ENCODE peak calls at places on chromosomes 4 and X, in six cellular contexts. One of them, this sample, is unnamed.

GRCh38 chr4:153771058-153771457 is 11.2 kb upstream of the RNF175 start:
- DNase-seq in pancreas: no peak
- DNase-seq in GM10248: no peak
- DNase-seq in upper lobe of left lung: no peak
- DNase-seq in lower lobe of right lung: no peak
- DNase-seq in Jurkat, Clone E6-1: no peak
- DNase-seq in this sample: no peak

GRCh38 chrX:70134116-70134477 is 850 bp downstream of the IGBP1 start:
- DNase-seq in pancreas: no peak
- DNase-seq in GM10248: no peak
- DNase-seq in upper lobe of left lung: no peak
- DNase-seq in lower lobe of right lung: no peak
- DNase-seq in Jurkat, Clone E6-1: peak
- DNase-seq in this sample: peak

GRCh38 chrX:13007519-13008188 is 32.7 kb downstream of the TMSB4X start:
- DNase-seq in pancreas: no peak
- DNase-seq in GM10248: no peak
- DNase-seq in upper lobe of left lung: no peak
- DNase-seq in lower lobe of right lung: no peak
- DNase-seq in Jurkat, Clone E6-1: no peak
- DNase-seq in this sample: no peak

GRCh38 chrX:22060451-22060940 is 28.4 kb downstream of the PHEX start:
- DNase-seq in pancreas: no peak
- DNase-seq in GM10248: peak
- DNase-seq in upper lobe of left lung: no peak
- DNase-seq in lower lobe of right lung: no peak
- DNase-seq in Jurkat, Clone E6-1: no peak
- DNase-seq in this sample: no peak

GRCh38 chr4:24578364-24578763 is 6.0 kb downstream of the DHX15 start:
- DNase-seq in pancreas: no peak
- DNase-seq in GM10248: no peak
- DNase-seq in upper lobe of left lung: no peak
- DNase-seq in lower lobe of right lung: no peak
- DNase-seq in Jurkat, Clone E6-1: no peak
- DNase-seq in this sample: no peak

GRCh38 chrX:154006965-154007364 is 12.7 kb downstream of the IRAK1 start:
- DNase-seq in pancreas: no peak
- DNase-seq in GM10248: no peak
- DNase-seq in upper lobe of left lung: no peak
- DNase-seq in lower lobe of right lung: no peak
- DNase-seq in Jurkat, Clone E6-1: no peak
- DNase-seq in this sample: no peak

GRCh38 chr4:149223659-149224058 is 592.0 kb downstream of the IQCM start:
- DNase-seq in pancreas: no peak
- DNase-seq in GM10248: no peak
- DNase-seq in upper lobe of left lung: no peak
- DNase-seq in lower lobe of right lung: no peak
- DNase-seq in Jurkat, Clone E6-1: no peak
- DNase-seq in this sample: no peak

GRCh38 chr4:110164251-110164650 is 34.2 kb downstream of the ELOVL6 start:
- DNase-seq in pancreas: no peak
- DNase-seq in GM10248: no peak
- DNase-seq in upper lobe of left lung: no peak
- DNase-seq in lower lobe of right lung: no peak
- DNase-seq in Jurkat, Clone E6-1: no peak
- DNase-seq in this sample: no peak

GRCh38 chr4:182297659-182298058 is 54.5 kb downstream of the TENM3 start:
- DNase-seq in pancreas: no peak
- DNase-seq in GM10248: no peak
- DNase-seq in upper lobe of left lung: no peak
- DNase-seq in lower lobe of right lung: no peak
- DNase-seq in Jurkat, Clone E6-1: no peak
- DNase-seq in this sample: no peak

GRCh38 chr4:140150636-140150885 is 3.4 kb downstream of the MAML3 start:
- DNase-seq in pancreas: peak
- DNase-seq in GM10248: no peak
- DNase-seq in upper lobe of left lung: peak
- DNase-seq in lower lobe of right lung: peak
- DNase-seq in Jurkat, Clone E6-1: no peak
- DNase-seq in this sample: no peak

GRCh38 chr4:184647391-184648101 is 1.7 kb downstream of the CASP3 start:
- DNase-seq in pancreas: no peak
- DNase-seq in GM10248: no peak
- DNase-seq in upper lobe of left lung: no peak
- DNase-seq in lower lobe of right lung: no peak
- DNase-seq in Jurkat, Clone E6-1: no peak
- DNase-seq in this sample: no peak

GRCh38 chr4:133910165-133910564 is 291.4 kb downstream of the PABPC4L start:
- DNase-seq in pancreas: no peak
- DNase-seq in GM10248: no peak
- DNase-seq in upper lobe of left lung: no peak
- DNase-seq in lower lobe of right lung: no peak
- DNase-seq in Jurkat, Clone E6-1: no peak
- DNase-seq in this sample: no peak

GRCh38 chrX:44667771-44668170 is 125.1 kb upstream of the FUNDC1 start:
- DNase-seq in pancreas: no peak
- DNase-seq in GM10248: no peak
- DNase-seq in upper lobe of left lung: no peak
- DNase-seq in lower lobe of right lung: no peak
- DNase-seq in Jurkat, Clone E6-1: no peak
- DNase-seq in this sample: no peak

GRCh38 chr4:33369366-33369899 is 2649.3 kb downstream of the PCDH7 start:
- DNase-seq in pancreas: no peak
- DNase-seq in GM10248: no peak
- DNase-seq in upper lobe of left lung: no peak
- DNase-seq in lower lobe of right lung: no peak
- DNase-seq in Jurkat, Clone E6-1: no peak
- DNase-seq in this sample: no peak

GRCh38 chr4:179569549-179569948 is 2127.3 kb upstream of the AGA start:
- DNase-seq in pancreas: no peak
- DNase-seq in GM10248: no peak
- DNase-seq in upper lobe of left lung: no peak
- DNase-seq in lower lobe of right lung: no peak
- DNase-seq in Jurkat, Clone E6-1: no peak
- DNase-seq in this sample: no peak

GRCh38 chr4:130368668-130369067 is 1272.7 kb downstream of the C4orf33 start:
- DNase-seq in pancreas: no peak
- DNase-seq in GM10248: no peak
- DNase-seq in upper lobe of left lung: no peak
- DNase-seq in lower lobe of right lung: no peak
- DNase-seq in Jurkat, Clone E6-1: no peak
- DNase-seq in this sample: no peak

GRCh38 chr4:10661047-10661446 is 23.5 kb downstream of the CLNK start:
- DNase-seq in pancreas: no peak
- DNase-seq in GM10248: no peak
- DNase-seq in upper lobe of left lung: no peak
- DNase-seq in lower lobe of right lung: no peak
- DNase-seq in Jurkat, Clone E6-1: no peak
- DNase-seq in this sample: no peak

GRCh38 chrX:94361241-94361640 is 687.2 kb downstream of the FAM133A start:
- DNase-seq in pancreas: no peak
- DNase-seq in GM10248: no peak
- DNase-seq in upper lobe of left lung: no peak
- DNase-seq in lower lobe of right lung: no peak
- DNase-seq in Jurkat, Clone E6-1: no peak
- DNase-seq in this sample: no peak

GRCh38 chrX:15946783-15947550 is 92.4 kb upstream of the AP1S2 start:
- DNase-seq in pancreas: no peak
- DNase-seq in GM10248: no peak
- DNase-seq in upper lobe of left lung: no peak
- DNase-seq in lower lobe of right lung: no peak
- DNase-seq in Jurkat, Clone E6-1: no peak
- DNase-seq in this sample: no peak

GRCh38 chr4:113384600-113384999 is 335.1 kb downstream of the ANK2 start:
- DNase-seq in pancreas: no peak
- DNase-seq in GM10248: no peak
- DNase-seq in upper lobe of left lung: no peak
- DNase-seq in lower lobe of right lung: no peak
- DNase-seq in Jurkat, Clone E6-1: no peak
- DNase-seq in this sample: no peak

GRCh38 chr4:35163189-35163588 is 1081.1 kb downstream of the ARAP2 start:
- DNase-seq in pancreas: no peak
- DNase-seq in GM10248: no peak
- DNase-seq in upper lobe of left lung: no peak
- DNase-seq in lower lobe of right lung: no peak
- DNase-seq in Jurkat, Clone E6-1: no peak
- DNase-seq in this sample: no peak

GRCh38 chrX:146433771-146434170 is 375.8 kb upstream of the CXorf51B start:
- DNase-seq in pancreas: no peak
- DNase-seq in GM10248: no peak
- DNase-seq in upper lobe of left lung: no peak
- DNase-seq in lower lobe of right lung: no peak
- DNase-seq in Jurkat, Clone E6-1: no peak
- DNase-seq in this sample: no peak

GRCh38 chr4:140152760-140153418 is 1.1 kb downstream of the MAML3 start:
- DNase-seq in pancreas: peak
- DNase-seq in GM10248: peak
- DNase-seq in upper lobe of left lung: peak
- DNase-seq in lower lobe of right lung: peak
- DNase-seq in Jurkat, Clone E6-1: no peak
- DNase-seq in this sample: peak

GRCh38 chrX:29435396-29435795 is 780.0 kb upstream of the MAGEB2 start:
- DNase-seq in pancreas: no peak
- DNase-seq in GM10248: no peak
- DNase-seq in upper lobe of left lung: no peak
- DNase-seq in lower lobe of right lung: no peak
- DNase-seq in Jurkat, Clone E6-1: no peak
- DNase-seq in this sample: no peak

GRCh38 chrX:124736553-124737240 is 390.3 kb downstream of the SH2D1A start:
- DNase-seq in pancreas: no peak
- DNase-seq in GM10248: no peak
- DNase-seq in upper lobe of left lung: no peak
- DNase-seq in lower lobe of right lung: no peak
- DNase-seq in Jurkat, Clone E6-1: peak
- DNase-seq in this sample: peak

GRCh38 chr4:21512351-21512750 is 436.2 kb downstream of the KCNIP4 start:
- DNase-seq in pancreas: no peak
- DNase-seq in GM10248: no peak
- DNase-seq in upper lobe of left lung: no peak
- DNase-seq in lower lobe of right lung: no peak
- DNase-seq in Jurkat, Clone E6-1: peak
- DNase-seq in this sample: peak

GRCh38 chr4:107579099-107579498 is 140.9 kb downstream of the PAPSS1 start:
- DNase-seq in pancreas: no peak
- DNase-seq in GM10248: no peak
- DNase-seq in upper lobe of left lung: no peak
- DNase-seq in lower lobe of right lung: no peak
- DNase-seq in Jurkat, Clone E6-1: no peak
- DNase-seq in this sample: no peak

GRCh38 chr4:168925789-168926490 is 84.1 kb downstream of the CBR4 start:
- DNase-seq in pancreas: no peak
- DNase-seq in GM10248: no peak
- DNase-seq in upper lobe of left lung: no peak
- DNase-seq in lower lobe of right lung: no peak
- DNase-seq in Jurkat, Clone E6-1: no peak
- DNase-seq in this sample: no peak

GRCh38 chr4:48756689-48757220 is 23.3 kb downstream of the FRYL start:
- DNase-seq in pancreas: no peak
- DNase-seq in GM10248: no peak
- DNase-seq in upper lobe of left lung: no peak
- DNase-seq in lower lobe of right lung: no peak
- DNase-seq in Jurkat, Clone E6-1: no peak
- DNase-seq in this sample: no peak

GRCh38 chrX:16914058-16914457 is 32.4 kb upstream of the REPS2 start:
- DNase-seq in pancreas: no peak
- DNase-seq in GM10248: no peak
- DNase-seq in upper lobe of left lung: peak
- DNase-seq in lower lobe of right lung: no peak
- DNase-seq in Jurkat, Clone E6-1: no peak
- DNase-seq in this sample: no peak

GRCh38 chr4:178202422-178202821 is 760.2 kb upstream of the AGA start:
- DNase-seq in pancreas: no peak
- DNase-seq in GM10248: no peak
- DNase-seq in upper lobe of left lung: no peak
- DNase-seq in lower lobe of right lung: no peak
- DNase-seq in Jurkat, Clone E6-1: no peak
- DNase-seq in this sample: no peak

GRCh38 chrX:43655961-43656494 is at the start of gene MAOA:
- DNase-seq in pancreas: peak
- DNase-seq in GM10248: no peak
- DNase-seq in upper lobe of left lung: peak
- DNase-seq in lower lobe of right lung: peak
- DNase-seq in Jurkat, Clone E6-1: no peak
- DNase-seq in this sample: peak

GRCh38 chrX:13622565-13622964 is 30.4 kb upstream of the TCEANC start:
- DNase-seq in pancreas: no peak
- DNase-seq in GM10248: no peak
- DNase-seq in upper lobe of left lung: no peak
- DNase-seq in lower lobe of right lung: no peak
- DNase-seq in Jurkat, Clone E6-1: no peak
- DNase-seq in this sample: no peak

GRCh38 chrX:65598559-65599147 is 64.1 kb upstream of the LAS1L start:
- DNase-seq in pancreas: no peak
- DNase-seq in GM10248: no peak
- DNase-seq in upper lobe of left lung: no peak
- DNase-seq in lower lobe of right lung: no peak
- DNase-seq in Jurkat, Clone E6-1: no peak
- DNase-seq in this sample: no peak

This sample was measured in endothelial cell.